ENCODE peak calls at places on chromosomes 5 and 9, in six cellular contexts. One of them, this sample, is unnamed.

GRCh38 chr9:2174321-2174720 is 159.2 kb downstream of the SMARCA2 start:
- DNase-seq in HFFc6: no peak
- DNase-seq in RCC 7860: no peak
- DNase-seq in posterior cingulate gyrus: peak
- DNase-seq in activated T-cell treated with anti-CD3 and anti-CD28 coated beads for 1 hour: no peak
- DNase-seq in SW 1271: no peak
- DNase-seq in this sample: no peak

GRCh38 chr5:149618581-149619248 is 37.4 kb downstream of the ARHGEF37 start:
- DNase-seq in RCC 7860: peak
- DNase-seq in SW 1271: peak
- DNase-seq in HFFc6: peak
- DNase-seq in activated T-cell treated with anti-CD3 and anti-CD28 coated beads for 1 hour: no peak
- DNase-seq in posterior cingulate gyrus: no peak
- DNase-seq in this sample: no peak

GRCh38 chr5:6875376-6875775 is 162.1 kb downstream of the TENT4A start:
- DNase-seq in posterior cingulate gyrus: no peak
- DNase-seq in HFFc6: no peak
- DNase-seq in RCC 7860: no peak
- DNase-seq in SW 1271: no peak
- DNase-seq in activated T-cell treated with anti-CD3 and anti-CD28 coated beads for 1 hour: no peak
- DNase-seq in this sample: no peak

GRCh38 chr9:131805803-131806202 is 65.9 kb upstream of the RAPGEF1 start:
- DNase-seq in SW 1271: no peak
- DNase-seq in activated T-cell treated with anti-CD3 and anti-CD28 coated beads for 1 hour: no peak
- DNase-seq in RCC 7860: no peak
- DNase-seq in HFFc6: no peak
- DNase-seq in posterior cingulate gyrus: peak
- DNase-seq in this sample: no peak

GRCh38 chr5:2658421-2658820 is 93.1 kb downstream of the IRX2 start:
- DNase-seq in RCC 7860: no peak
- DNase-seq in SW 1271: no peak
- DNase-seq in activated T-cell treated with anti-CD3 and anti-CD28 coated beads for 1 hour: no peak
- DNase-seq in HFFc6: no peak
- DNase-seq in posterior cingulate gyrus: no peak
- DNase-seq in this sample: peak

GRCh38 chr9:92749071-92749933 is 15.3 kb downstream of the BICD2 start:
- DNase-seq in activated T-cell treated with anti-CD3 and anti-CD28 coated beads for 1 hour: no peak
- DNase-seq in HFFc6: no peak
- DNase-seq in SW 1271: no peak
- DNase-seq in posterior cingulate gyrus: no peak
- DNase-seq in RCC 7860: no peak
- DNase-seq in this sample: peak

GRCh38 chr5:107466233-107466769 is 204.4 kb downstream of the EFNA5 start:
- DNase-seq in SW 1271: no peak
- DNase-seq in activated T-cell treated with anti-CD3 and anti-CD28 coated beads for 1 hour: no peak
- DNase-seq in RCC 7860: peak
- DNase-seq in posterior cingulate gyrus: peak
- DNase-seq in HFFc6: no peak
- DNase-seq in this sample: no peak

GRCh38 chr9:95605826-95606555 is 89.2 kb upstream of the PTCH1 start:
- DNase-seq in SW 1271: no peak
- DNase-seq in RCC 7860: no peak
- DNase-seq in activated T-cell treated with anti-CD3 and anti-CD28 coated beads for 1 hour: no peak
- DNase-seq in posterior cingulate gyrus: no peak
- DNase-seq in HFFc6: no peak
- DNase-seq in this sample: no peak

GRCh38 chr5:54792611-54793404 is 192.6 kb downstream of the ESM1 start:
- DNase-seq in posterior cingulate gyrus: no peak
- DNase-seq in activated T-cell treated with anti-CD3 and anti-CD28 coated beads for 1 hour: no peak
- DNase-seq in HFFc6: no peak
- DNase-seq in SW 1271: no peak
- DNase-seq in RCC 7860: no peak
- DNase-seq in this sample: no peak